ENCODE peak calls at places on chromosomes 7 and 10, in seven cellular contexts. F is mesendoderm, P is IMR-90, X is neuronal stem cell, A is H9, O is H1, K is mesenchymal stem cell. N is an unnamed sample.
A peak's percentile ranks its signal among the peaks of the same experiment; 100 is the strongest.

GRCh38 chr7:34104992-34105391 is 199.7 kb downstream of the BMPER start:
- DNase-seq in F (no peak), P (peak; percentile 19), X (no peak), A (no peak), O (no peak), K (peak; percentile 48), N (peak; percentile 79)

GRCh38 chr7:2575733-2576350 is 17.1 kb downstream of the IQCE start:
- DNase-seq in F (no peak), P (peak; percentile 46), X (no peak), A (no peak), O (no peak), K (no peak), N (no peak)

GRCh38 chr7:13829914-13830603 is 159.4 kb downstream of the ETV1 start:
- DNase-seq in F (no peak), P (peak; percentile 91), X (no peak), A (no peak), O (no peak), K (peak; percentile 79), N (no peak)

GRCh38 chr10:59894114-59894513 is 12.2 kb downstream of the CCDC6 start:
- DNase-seq in F (no peak), P (peak; percentile 93), X (no peak), A (no peak), O (no peak), K (no peak), N (no peak)

GRCh38 chr10:13840036-13840435 is 253.3 kb downstream of the PRPF18 start:
- DNase-seq in F (peak; percentile 65), P (no peak), X (no peak), A (no peak), O (no peak), K (peak; percentile 52), N (peak; percentile 62)

GRCh38 chr7:50644586-50644985 is 79.4 kb upstream of the DDC start:
- DNase-seq in F (no peak), P (no peak), X (no peak), A (no peak), O (no peak), K (no peak), N (no peak)

GRCh38 chr10:107427021-107427420 is 262.5 kb upstream of the SORCS1 start:
- DNase-seq in F (no peak), P (no peak), X (no peak), A (no peak), O (no peak), K (no peak), N (no peak)

GRCh38 chr7:102153586-102153948 is 133.1 kb upstream of the SH2B2 start:
- DNase-seq in F (no peak), P (no peak), X (no peak), A (no peak), O (no peak), K (no peak), N (no peak)

GRCh38 chr10:16728266-16728665 is 89.0 kb downstream of the RSU1 start:
- DNase-seq in F (no peak), P (no peak), X (no peak), A (no peak), O (no peak), K (no peak), N (no peak)

GRCh38 chr10:69969961-69970360 is 82.7 kb upstream of the MACROH2A2 start:
- DNase-seq in F (no peak), P (no peak), X (no peak), A (no peak), O (no peak), K (no peak), N (no peak)

GRCh38 chr10:133050376-133050775 is 37.3 kb upstream of the ADGRA1 start:
- DNase-seq in F (no peak), P (no peak), X (no peak), A (no peak), O (no peak), K (no peak), N (no peak)

DNA sequence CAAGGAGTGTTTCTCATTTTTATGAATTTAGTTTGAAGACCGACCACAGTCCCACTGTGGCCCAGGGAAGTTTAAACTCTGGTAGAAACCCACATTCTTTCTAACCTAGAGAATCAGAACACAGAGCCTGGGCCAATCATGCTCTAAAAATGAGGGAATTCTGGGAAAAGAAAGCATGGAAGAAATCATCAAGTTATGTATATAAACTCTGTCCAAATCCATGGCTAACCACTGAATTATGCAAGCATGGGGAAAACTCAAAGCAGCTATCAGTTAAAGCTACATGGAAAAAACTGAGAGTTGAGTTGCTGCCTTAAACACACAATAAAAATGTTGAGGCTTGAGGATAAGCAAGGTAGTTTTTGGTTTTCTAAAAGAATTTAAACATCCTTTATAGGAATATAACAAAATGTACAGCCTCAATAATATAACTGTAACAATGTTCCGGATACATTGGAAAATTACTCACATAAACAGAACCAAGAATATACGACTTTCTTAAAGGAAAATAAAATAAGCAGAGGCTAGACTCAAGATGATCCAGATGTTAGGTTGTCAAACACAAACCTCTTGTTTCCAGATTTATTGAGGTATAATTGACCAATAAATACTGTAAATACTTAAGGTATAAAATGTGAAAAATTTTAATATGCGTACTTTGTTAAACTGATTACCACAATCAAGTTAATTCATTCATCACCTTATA is 311.2 kb upstream of the GNAI1 start:
- DNase-seq in F (no peak), P (peak; percentile 74), X (no peak), A (no peak), O (no peak), K (peak; percentile 77), N (no peak)
- H4K8ac ChIP-seq in F (no peak overlapping the region), P (peak overlapping the region; percentile 37), X (no peak overlapping the region), A (no peak overlapping the region), O (no peak overlapping the region), K (no peak overlapping the region), N (no peak overlapping the region)

DNA sequence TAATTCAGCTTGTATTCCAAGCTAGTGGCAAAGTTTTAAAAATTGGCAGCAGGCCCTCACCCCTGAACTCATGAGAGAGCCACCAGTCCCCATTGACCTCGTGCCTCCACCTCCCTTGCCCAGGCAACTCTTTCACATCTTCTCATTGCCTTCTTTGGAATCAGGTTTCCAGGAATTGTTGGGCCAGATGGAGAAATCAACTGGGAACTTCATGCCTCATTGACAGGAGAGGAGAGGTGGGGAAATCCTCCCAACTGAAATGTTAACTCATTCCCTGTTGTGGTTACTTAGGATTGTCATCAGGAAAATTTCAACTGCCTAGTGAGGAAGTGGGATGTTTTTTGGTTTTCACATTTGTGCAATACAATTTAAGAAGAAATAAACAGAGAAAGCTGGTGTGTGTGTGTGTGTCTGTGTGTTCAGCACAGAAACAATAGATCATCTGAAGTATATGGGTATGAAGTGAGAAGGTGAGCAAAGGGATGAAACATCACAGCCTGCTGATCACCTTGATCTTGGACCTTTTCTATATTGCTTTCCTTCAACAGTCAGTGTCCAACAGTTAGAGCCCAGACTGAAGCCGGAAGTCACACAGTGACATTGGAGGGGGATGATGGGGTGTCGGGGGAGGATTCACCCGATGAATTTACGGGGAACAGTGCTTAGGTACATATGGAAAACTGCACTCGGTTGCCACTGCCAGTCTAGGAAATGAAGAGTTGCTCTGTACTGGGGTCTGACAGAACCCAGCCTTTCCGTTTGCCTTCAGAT is 106.8 kb upstream of the INHBA start:
- DNase-seq in F (no peak), P (peak; percentile 68), X (no peak), A (no peak), O (no peak), K (peak; percentile 73), N (no peak)
- H4K8ac ChIP-seq in F (no peak overlapping the region), P (no peak overlapping the region), X (no peak overlapping the region), A (no peak overlapping the region), O (no peak overlapping the region), K (no peak overlapping the region), N (no peak overlapping the region)

DNA sequence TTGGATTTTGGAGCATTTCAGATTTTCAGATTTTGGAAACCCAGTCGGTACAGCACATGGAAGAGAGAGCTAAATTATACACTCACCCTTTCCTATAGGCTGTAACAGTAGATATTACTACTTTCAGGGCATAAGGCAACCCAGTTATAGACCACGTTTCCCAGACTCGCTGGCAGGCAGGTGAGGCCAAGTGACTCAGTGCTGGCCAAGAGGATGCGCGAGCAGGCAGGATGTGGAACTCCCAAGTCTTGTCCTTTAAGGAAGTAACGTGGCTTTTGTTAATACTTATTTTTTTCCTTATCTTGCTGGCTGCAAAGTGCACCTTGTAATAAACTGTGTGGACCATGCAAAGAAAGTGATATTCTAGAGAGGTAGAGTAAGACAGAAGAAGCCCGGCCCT is 1160.1 kb downstream of the GATA3 start:
- DNase-seq in F (no peak), P (no peak), X (no peak), A (no peak), O (no peak), K (no peak), N (no peak)
- H4K8ac ChIP-seq in F (no peak overlapping the region), P (no peak overlapping the region), X (no peak overlapping the region), A (no peak overlapping the region), O (no peak overlapping the region), K (no peak overlapping the region), N (no peak overlapping the region)

GRCh38 chr7:76222839-76223238 is 21.1 kb downstream of the SRRM3 start:
- DNase-seq in F (no peak), P (no peak), X (no peak), A (no peak), O (no peak), K (no peak), N (no peak)

GRCh38 chr7:76217942-76218566 is 16.4 kb downstream of the SRRM3 start:
- DNase-seq in F (peak; percentile 37), P (no peak), X (no peak), A (no peak), O (no peak), K (no peak), N (no peak)

GRCh38 chr7:76223286-76223972 is 21.7 kb downstream of the SRRM3 start:
- DNase-seq in F (peak; percentile 69), P (no peak), X (no peak), A (no peak), O (no peak), K (no peak), N (no peak)

GRCh38 chr7:76222333-76222732 is 20.6 kb downstream of the SRRM3 start:
- DNase-seq in F (no peak), P (no peak), X (no peak), A (no peak), O (no peak), K (no peak), N (no peak)

GRCh38 chr7:76220185-76221057 is 18.7 kb downstream of the SRRM3 start:
- DNase-seq in F (peak; percentile 88), P (peak; percentile 30), X (peak; percentile 24), A (peak; percentile 87), O (peak; percentile 62), K (peak; percentile 58), N (peak; percentile 22)
- H4K8ac ChIP-seq in F (no peak overlapping the region), P (no peak overlapping the region), X (no peak overlapping the region), A (no peak overlapping the region), O (no peak overlapping the region), K (peak overlapping the region; percentile 39), N (no peak overlapping the region)

GRCh38 chr10:37240223-37240622 is 114.8 kb downstream of the ANKRD30A start:
- DNase-seq in F (no peak), P (no peak), X (no peak), A (no peak), O (no peak), K (no peak), N (no peak)
- H4K8ac ChIP-seq in F (no peak overlapping the region), P (no peak overlapping the region), X (no peak overlapping the region), A (no peak overlapping the region), O (no peak overlapping the region), K (no peak overlapping the region), N (no peak overlapping the region)

GRCh38 chr7:140005341-140005740 is 57.4 kb downstream of the PARP12 start:
- DNase-seq in F (no peak), P (no peak), X (no peak), A (no peak), O (no peak), K (no peak), N (no peak)
- H4K8ac ChIP-seq in F (no peak overlapping the region), P (no peak overlapping the region), X (no peak overlapping the region), A (no peak overlapping the region), O (no peak overlapping the region), K (no peak overlapping the region), N (no peak overlapping the region)

N was measured in trophoblast cell.